ENCODE peak calls at places on chromosomes 1 and 21, in eight cellular contexts. M is HCT116, P is GM23338, V is fibroblast of pulmonary artery, W is Panc1, E is body of pancreas, K is lower lobe of right lung, J is astrocyte of the cerebellum. H is an unnamed sample.

GRCh38 chr1:215459136-215459535 is 108.0 kb upstream of the KCTD3 start:
- DNase-seq in V (no peak), J (no peak), P (no peak), M (no peak), K (no peak), W (no peak), E (no peak), H (no peak)

GRCh38 chr1:153611024-153611352 is 1.9 kb downstream of the S100A16 start:
- DNase-seq in K (no peak), V (peak), J (no peak), W (no peak), M (no peak), E (no peak), P (no peak), H (no peak)

GRCh38 chr1:116738673-116739370 is 15.4 kb upstream of the CD2 start:
- DNase-seq in P (no peak), M (no peak), K (no peak), V (no peak), J (no peak), E (no peak), W (no peak), H (no peak)

GRCh38 chr21:45644041-45644906 is 749 bp downstream of the PCBP3 start:
- DNase-seq in E (no peak), W (no peak), M (no peak), P (peak), K (no peak), V (peak), J (no peak), H (peak)

GRCh38 chr1:94068831-94069648 is 51.9 kb downstream of the ABCA4 start:
- DNase-seq in K (peak), M (no peak), E (peak), V (peak), J (no peak), P (no peak), W (peak), H (peak)

GRCh38 chr21:14500873-14501272 is 45.2 kb downstream of the SAMSN1 start:
- DNase-seq in W (no peak), P (no peak), J (no peak), E (no peak), M (no peak), K (no peak), V (no peak), H (no peak)

GRCh38 chr1:51906306-51907078 is 28.0 kb upstream of the NRDC start:
- DNase-seq in W (no peak), K (no peak), E (no peak), M (no peak), J (peak), P (no peak), V (peak), H (no peak)

GRCh38 chr21:30831194-30831765 is 1.7 kb upstream of the KRTAP7-1 start:
- DNase-seq in J (no peak), E (peak), K (no peak), M (peak), P (peak), V (peak), W (no peak), H (no peak)

GRCh38 chr1:20250346-20250989 is 40.2 kb upstream of the VWA5B1 start:
- DNase-seq in J (no peak), V (peak), M (no peak), K (no peak), P (no peak), E (peak), W (no peak), H (peak)

GRCh38 chr1:27475707-27476106 is 14.3 kb downstream of the WASF2 start:
- DNase-seq in P (no peak), K (no peak), M (no peak), W (no peak), E (no peak), V (no peak), J (no peak), H (no peak)

GRCh38 chr1:180248176-180248575 is 18.1 kb downstream of the LHX4 start:
- DNase-seq in V (no peak), J (no peak), P (no peak), W (no peak), K (peak), E (no peak), M (no peak), H (no peak)

GRCh38 chr1:61244114-61244513 is 161.8 kb downstream of the NFIA start:
- DNase-seq in M (peak), K (no peak), J (peak), P (no peak), W (no peak), V (peak), E (no peak), H (no peak)

GRCh38 chr21:30552782-30553181 is 8.3 kb downstream of the KRTAP19-7 start:
- DNase-seq in M (no peak), P (no peak), W (no peak), V (no peak), E (no peak), J (no peak), K (no peak), H (no peak)

GRCh38 chr1:63773815-63774616 is at the start of gene ROR1:
- DNase-seq in K (peak), J (peak), W (peak), P (peak), M (peak), V (peak), E (peak), H (peak)
- TF ChIP-seq CTCF in K (peak), J (peak), W (peak), P (peak), M (peak), V (peak), E (peak), H (peak)

DNA sequence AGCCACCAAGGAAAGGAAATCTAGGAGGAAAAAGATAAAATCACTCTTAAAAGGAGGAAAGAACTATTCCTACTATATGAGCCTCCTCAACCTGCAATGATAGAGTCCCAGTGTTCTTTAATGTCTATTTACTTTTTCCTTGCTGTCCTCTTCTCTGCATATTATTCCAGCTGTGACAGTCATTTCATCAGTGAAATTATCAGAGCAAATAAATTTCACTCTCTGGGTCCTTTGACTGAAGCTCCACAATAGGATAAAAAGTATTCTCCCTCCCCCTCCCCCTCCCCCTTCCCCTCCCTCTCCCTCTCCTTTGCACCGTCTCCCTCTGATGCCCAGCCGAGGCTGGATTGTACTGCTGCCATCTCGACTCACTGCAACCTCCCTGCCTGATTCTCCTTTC is 107.5 kb upstream of the DPT start:
- DNase-seq in V (no peak), K (no peak), J (no peak), M (no peak), E (no peak), W (no peak), P (no peak), H (no peak)
- H3K4me3 ChIP-seq in V (no peak), K (no peak), J (no peak), M (no peak), E (no peak), W (no peak), P (no peak), H (no peak)

DNA sequence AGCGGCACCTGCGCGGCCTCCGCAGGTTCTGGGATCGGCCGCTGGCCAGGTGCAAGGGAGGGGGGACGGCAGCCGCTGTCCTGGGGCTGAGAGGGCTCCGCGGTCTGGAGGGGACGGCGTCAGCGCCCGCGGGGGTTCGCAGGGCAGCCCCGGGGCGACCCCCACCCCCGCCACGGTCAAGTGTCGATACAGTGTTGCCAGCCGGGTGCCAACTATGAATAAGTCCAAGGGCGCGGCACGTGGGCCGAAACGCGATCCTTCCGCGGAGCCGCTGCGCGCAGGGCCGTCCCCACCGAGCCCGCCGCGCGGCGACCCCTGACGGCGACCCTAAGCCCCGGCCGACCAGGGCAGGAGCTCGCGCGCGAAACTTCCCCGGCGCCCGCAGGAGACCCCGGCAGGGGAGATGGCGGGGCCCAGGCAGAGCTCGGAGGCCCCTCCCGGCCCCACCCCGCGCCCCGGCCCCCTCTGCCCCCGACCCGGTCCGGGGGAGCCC is 664 bp upstream of the AGPAT3 start:
- DNase-seq in M (peak), V (no peak), E (peak), P (peak), J (no peak), W (no peak), K (peak), H (peak)
- TF ChIP-seq CTCF in M (no peak), V (no peak), E (no peak), P (no peak), J (no peak), W (no peak), K (no peak), H (no peak)

GRCh38 chr1:14482784-14483183 is 115.7 kb upstream of the KAZN start:
- DNase-seq in M (no peak), W (no peak), J (no peak), P (no peak), V (no peak), E (no peak), K (no peak), H (no peak)

GRCh38 chr1:14485285-14485684 is 113.2 kb upstream of the KAZN start:
- DNase-seq in J (no peak), E (no peak), W (no peak), P (no peak), V (no peak), K (no peak), M (no peak), H (no peak)

GRCh38 chr1:14486401-14487110 is 111.9 kb upstream of the KAZN start:
- DNase-seq in J (peak), W (no peak), K (no peak), M (no peak), P (no peak), E (peak), V (peak), H (no peak)

DNA sequence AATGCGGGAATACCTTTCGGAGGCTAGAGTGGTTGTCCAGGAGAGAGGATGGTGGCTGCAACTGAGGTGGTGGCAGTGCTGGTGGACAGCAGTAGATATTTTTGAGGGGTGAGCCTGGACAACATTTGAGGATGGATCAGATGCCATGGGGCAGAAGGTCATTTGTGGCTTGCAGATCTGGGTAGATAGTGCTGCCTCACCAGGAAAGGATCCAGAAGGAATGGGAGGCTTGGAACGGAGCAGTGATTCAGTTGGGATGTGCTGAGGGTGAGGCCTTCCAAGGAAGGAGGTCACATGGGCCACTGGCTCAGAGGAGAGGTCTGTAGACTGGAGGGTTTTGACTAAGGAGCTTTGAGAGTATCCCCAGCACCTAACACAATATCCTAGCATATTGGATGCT is 110.8 kb upstream of the KAZN start:
- DNase-seq in J (no peak), P (no peak), V (no peak), M (no peak), K (no peak), W (no peak), E (no peak), H (no peak)
- H3K4me3 ChIP-seq in J (no peak), P (no peak), V (no peak), M (no peak), K (no peak), W (no peak), E (no peak), H (no peak)

DNA sequence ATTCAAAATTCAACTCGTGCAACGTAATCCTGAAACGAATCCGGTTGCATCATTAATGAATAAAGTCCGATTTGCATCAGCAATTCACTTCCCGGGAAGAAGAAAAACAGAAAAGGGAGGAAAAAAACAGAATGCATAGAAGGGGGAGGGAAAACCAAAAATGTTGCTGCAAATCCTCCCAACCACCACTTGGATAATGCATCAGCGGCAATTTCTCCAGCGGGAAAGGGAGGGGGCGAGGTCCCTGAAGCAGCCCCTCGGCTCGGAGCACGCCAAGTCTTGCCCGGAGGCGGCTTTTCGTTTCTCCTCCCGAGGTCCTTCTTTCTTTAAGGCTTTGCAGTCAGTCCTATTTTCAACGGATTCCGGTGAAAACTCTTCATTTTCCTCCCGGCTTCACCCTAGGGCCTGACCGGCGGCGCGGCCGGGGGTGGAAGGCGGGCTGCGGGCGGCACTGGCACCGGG is 720 bp downstream of the CDC42BPA start:
- DNase-seq in E (peak), P (peak), K (peak), J (peak), V (peak), M (no peak), W (no peak), H (no peak)
- TF ChIP-seq CTCF in E (no peak), P (no peak), K (no peak), J (peak), V (peak), M (no peak), W (no peak), H (no peak)

DNA sequence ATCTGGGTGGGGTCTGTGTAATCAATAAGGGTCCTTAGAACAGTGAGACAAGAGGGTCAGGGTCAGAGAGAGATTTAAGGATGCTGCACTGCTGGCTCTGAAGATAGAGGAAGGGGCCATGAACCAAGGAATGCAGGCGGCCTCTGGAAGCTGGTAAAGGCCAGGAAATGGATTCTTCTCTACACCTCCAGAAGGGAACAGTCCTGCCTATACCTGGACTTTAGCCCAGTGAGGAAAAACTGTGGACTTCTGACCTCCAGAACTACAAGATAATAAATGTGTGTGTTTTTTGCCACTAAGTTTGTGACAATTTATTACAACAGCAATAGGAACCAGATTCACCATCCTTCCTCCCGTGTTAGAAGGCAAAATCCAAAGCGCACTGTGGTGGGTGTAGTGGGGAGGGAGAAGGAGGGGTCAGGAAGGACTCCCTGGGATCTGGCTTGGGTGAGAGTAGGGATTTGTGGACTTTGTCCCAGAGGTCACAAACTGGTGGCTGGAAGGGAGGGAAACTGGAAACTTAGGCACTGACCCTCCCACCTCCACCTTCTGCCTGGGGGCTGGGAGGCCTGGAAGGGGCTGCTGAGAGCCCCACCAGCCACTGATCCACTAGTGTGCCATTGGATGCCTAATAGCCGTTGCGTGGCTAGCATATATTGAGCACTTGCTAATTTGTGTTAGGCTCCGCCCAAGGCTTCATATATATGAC is 5.4 kb upstream of the CELA2A start:
- DNase-seq in W (no peak), J (no peak), K (no peak), P (no peak), E (peak), M (no peak), V (no peak), H (no peak)
- H3K4me3 ChIP-seq in W (no peak), J (no peak), K (no peak), P (no peak), E (no peak), M (no peak), V (no peak), H (no peak)

GRCh38 chr1:195105773-195106172 is 1502.5 kb downstream of the KCNT2 start:
- DNase-seq in E (no peak), P (no peak), M (no peak), V (no peak), W (no peak), K (no peak), J (no peak), H (no peak)

DNA sequence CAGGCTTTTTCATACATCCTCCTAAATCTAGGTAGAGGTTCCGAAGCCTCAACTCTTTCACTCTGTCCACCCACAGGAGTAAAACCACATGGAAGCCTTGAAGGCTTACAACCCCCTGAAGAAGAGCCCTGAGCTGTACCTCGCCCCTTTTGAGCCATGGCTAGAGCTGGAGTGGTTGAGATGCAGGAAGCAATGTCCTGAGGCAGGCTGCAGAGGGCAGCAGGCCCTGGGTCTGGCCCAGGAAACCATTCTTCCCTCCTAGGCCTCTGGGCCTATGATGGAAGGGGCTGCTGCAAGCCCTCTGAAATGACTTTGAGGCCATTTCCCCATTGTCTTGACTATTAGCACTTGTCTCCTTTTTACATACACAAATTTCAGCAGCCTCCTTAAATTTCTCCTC is 1503.0 kb downstream of the KCNT2 start:
- DNase-seq in E (no peak), K (no peak), J (no peak), V (no peak), W (no peak), M (no peak), P (peak), H (no peak)
- TF ChIP-seq CTCF in E (no peak), K (no peak), J (no peak), V (no peak), W (no peak), M (no peak), P (peak), H (no peak)

DNA sequence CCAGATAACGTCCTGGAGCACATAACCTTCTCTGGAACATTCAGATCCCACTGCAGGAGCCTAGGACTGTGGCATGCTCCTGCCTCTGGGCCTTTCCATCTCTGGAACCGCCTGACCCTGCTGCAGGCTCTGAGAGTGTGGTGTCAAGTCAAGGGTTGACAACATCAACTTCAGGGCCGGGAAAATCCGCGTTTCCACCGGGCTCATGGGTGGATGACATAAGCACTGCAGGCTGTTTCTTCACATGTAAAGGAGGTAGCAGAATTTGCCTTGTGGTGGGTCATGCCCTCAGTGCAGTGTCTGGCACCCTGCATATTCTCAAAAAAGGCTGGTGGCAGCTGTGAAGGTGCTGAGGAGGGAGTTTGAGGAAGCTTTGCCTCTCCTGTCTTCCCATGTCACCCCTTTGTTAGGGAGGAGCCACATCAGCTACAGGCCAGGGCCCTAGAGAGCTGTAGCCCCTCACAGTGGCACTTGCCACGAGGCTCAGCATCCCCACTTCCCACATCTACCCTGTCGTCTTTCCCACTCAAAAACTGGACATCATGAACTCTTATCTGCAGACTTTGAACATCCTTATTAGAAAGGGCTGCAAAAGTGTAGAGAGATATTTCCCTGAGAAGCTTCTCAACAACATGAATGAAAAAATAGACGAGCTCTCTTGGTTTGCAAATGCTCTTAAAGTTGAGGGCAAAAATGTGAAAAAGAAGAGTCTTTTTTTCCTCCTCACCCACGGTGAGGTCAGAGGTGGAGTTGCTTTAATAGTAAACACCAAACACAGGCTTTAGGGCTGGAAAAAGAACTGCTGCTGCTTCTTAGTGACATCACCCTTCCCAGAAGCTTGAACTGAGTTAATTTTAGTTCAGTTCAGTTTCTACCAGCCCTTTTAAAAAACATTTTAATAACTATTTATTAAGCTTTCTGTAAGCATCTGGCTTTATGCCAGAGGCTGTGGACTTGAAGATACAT is 121.3 kb downstream of the HUNK start:
- DNase-seq in W (no peak), P (no peak), K (no peak), V (no peak), M (no peak), E (no peak), J (no peak), H (no peak)
- H3K4me3 ChIP-seq in W (no peak), P (no peak), K (no peak), V (no peak), M (no peak), E (no peak), J (no peak), H (no peak)

H was measured in mucosa of descending colon.